ENCODE peak calls at places on chromosomes 16 and 17, in nine cellular contexts. I is psoas muscle; B is left lung; K is stomach; W is CD8-positive, alpha-beta memory T cell; N is neuronal stem cell; S is AG04450; C is right lobe of liver; V is ascending aorta. Y is an unnamed sample.

GRCh38 chr17:32877164-32877764 is 340 bp upstream of the MYO1D start:
- DNase-seq in N (peak; percentile 91), K (peak; percentile 96), B (peak; percentile 97), I (peak; percentile 93), V (peak; percentile 96), C (peak; percentile 95), W (peak; percentile 95), S (peak; percentile 23), Y (peak; percentile 88)

GRCh38 chr17:31269597-31269996 is 27.4 kb downstream of the OMG start:
- DNase-seq in N (no peak), V (peak; percentile 73), B (no peak), S (peak; percentile 91), C (no peak), W (no peak), I (no peak), K (no peak), Y (no peak)

GRCh38 chr17:74477411-74477810 is 11.0 kb downstream of the CD300A start:
- DNase-seq in K (no peak), W (no peak), N (no peak), C (no peak), S (no peak), I (no peak), B (no peak), V (no peak), Y (no peak)

GRCh38 chr16:75526032-75526790 is 9.7 kb downstream of the CHST5 start:
- DNase-seq in C (no peak), S (no peak), B (no peak), K (no peak), I (no peak), W (no peak), N (no peak), V (no peak), Y (no peak)

GRCh38 chr17:81331527-81332043 is 36.5 kb upstream of the SLC38A10 start:
- DNase-seq in W (no peak), K (no peak), C (no peak), I (no peak), S (no peak), N (no peak), V (no peak), B (peak; percentile 71), Y (no peak)

GRCh38 chr17:64094412-64094811 is 35.5 kb downstream of the ERN1 start:
- DNase-seq in B (no peak), V (no peak), N (no peak), K (no peak), I (no peak), S (no peak), W (no peak), C (no peak), Y (no peak)

GRCh38 chr16:1565083-1565805 is 31.8 kb downstream of the TMEM204 start:
- DNase-seq in K (no peak), W (no peak), B (no peak), N (no peak), V (no peak), I (no peak), S (no peak), C (no peak), Y (no peak)

GRCh38 chr16:31352344-31353115 is 2.4 kb upstream of the ITGAX start:
- DNase-seq in S (no peak), C (peak; percentile 58), I (no peak), W (no peak), B (peak; percentile 82), N (no peak), V (no peak), K (no peak), Y (no peak)

GRCh38 chr17:36611345-36612072 is 10.1 kb downstream of the MRM1 start:
- DNase-seq in V (no peak), C (no peak), S (peak; percentile 37), W (no peak), I (no peak), B (no peak), N (no peak), K (no peak), Y (no peak)

GRCh38 chr16:21628772-21629171 is 23.6 kb downstream of the IGSF6 start:
- DNase-seq in C (no peak), I (no peak), B (no peak), W (no peak), V (no peak), K (no peak), N (no peak), S (no peak), Y (no peak)

GRCh38 chr16:730666-731509 is 4.0 kb downstream of the HAGHL start:
- DNase-seq in W (no peak), S (no peak), C (no peak), K (no peak), I (no peak), N (no peak), V (no peak), B (peak; percentile 58), Y (no peak)

GRCh38 chr17:3879591-3880417 is 13.0 kb downstream of the CAMKK1 start:
- DNase-seq in S (no peak), V (no peak), C (no peak), N (no peak), W (no peak), B (no peak), K (no peak), I (no peak), Y (no peak)

GRCh38 chr17:49490271-49490670 is 4.8 kb upstream of the NGFR start:
- DNase-seq in W (no peak), V (no peak), N (no peak), I (no peak), K (no peak), S (no peak), B (no peak), C (no peak), Y (no peak)

GRCh38 chr17:17580662-17581470 is 10.6 kb downstream of the PEMT start:
- DNase-seq in I (no peak), W (no peak), S (no peak), V (no peak), B (no peak), C (peak; percentile 94), N (no peak), K (no peak), Y (no peak)

GRCh38 chr17:5069724-5070123 is 8.5 kb upstream of the ZFP3 start:
- DNase-seq in I (no peak), C (no peak), K (no peak), S (no peak), W (no peak), V (no peak), N (no peak), B (no peak), Y (no peak)

GRCh38 chr17:67448449-67448848 is 71.4 kb downstream of the PITPNC1 start:
- DNase-seq in W (no peak), V (no peak), B (no peak), S (no peak), N (no peak), I (no peak), C (no peak), K (no peak), Y (no peak)

GRCh38 chr17:67452681-67453554 is 75.8 kb downstream of the PITPNC1 start:
- DNase-seq in N (no peak), I (no peak), W (peak; percentile 78), K (no peak), S (no peak), V (peak; percentile 30), B (no peak), C (no peak), Y (no peak)

GRCh38 chr17:67449065-67449464 is 72.0 kb downstream of the PITPNC1 start:
- DNase-seq in B (no peak), K (no peak), N (no peak), W (no peak), S (no peak), C (no peak), V (no peak), I (no peak), Y (no peak)

GRCh38 chr17:67456103-67456502 is 79.0 kb downstream of the PITPNC1 start:
- DNase-seq in K (no peak), S (no peak), N (no peak), C (no peak), V (no peak), W (no peak), I (no peak), B (no peak), Y (no peak)

GRCh38 chr17:67449885-67450755 is 73.0 kb downstream of the PITPNC1 start:
- DNase-seq in N (no peak), K (no peak), B (no peak), S (no peak), W (peak; percentile 39), V (peak; percentile 31), C (no peak), I (no peak), Y (no peak)
- H3K27ac ChIP-seq in N (no peak overlapping the region), K (no peak overlapping the region), B (no peak overlapping the region), S (no peak overlapping the region), W (peak overlapping the region; percentile 22), V (no peak overlapping the region), C (no peak overlapping the region), I (no peak overlapping the region), Y (peak overlapping the region; percentile 46)

GRCh38 chr17:66791337-66791736 is 43.6 kb upstream of the CACNG5 start:
- DNase-seq in W (no peak), V (no peak), K (no peak), S (no peak), I (no peak), N (no peak), C (no peak), B (peak; percentile 78), Y (no peak)
- H3K27ac ChIP-seq in W (no peak overlapping the region), V (no peak overlapping the region), K (no peak overlapping the region), S (no peak overlapping the region), I (no peak overlapping the region), N (no peak overlapping the region), C (no peak overlapping the region), B (no peak overlapping the region), Y (no peak overlapping the region)

GRCh38 chr17:42181851-42182207 is 887 bp upstream of the KCNH4 start:
- DNase-seq in W (no peak), I (no peak), V (no peak), N (no peak), B (no peak), C (no peak), S (no peak), K (no peak), Y (no peak)

GRCh38 chr17:42183741-42184711 is 1.2 kb downstream of the HCRT start:
- DNase-seq in W (peak; percentile 73), K (peak; percentile 77), S (peak; percentile 21), C (peak; percentile 81), V (peak; percentile 79), N (peak; percentile 80), B (peak; percentile 95), I (peak; percentile 80), Y (peak; percentile 70)

GRCh38 chr17:42180922-42181850 is at the start of gene KCNH4:
- DNase-seq in B (peak; percentile 96), N (no peak), I (peak; percentile 79), C (peak; percentile 86), V (peak; percentile 82), S (peak; percentile 16), W (peak; percentile 65), K (peak; percentile 81), Y (peak; percentile 76)

GRCh38 chr17:42184717-42185496 is at the start of gene HCRT:
- DNase-seq in I (no peak), B (no peak), C (no peak), S (no peak), N (peak; percentile 21), V (no peak), K (no peak), W (no peak), Y (no peak)

GRCh38 chr17:42182927-42183734 is 2.1 kb downstream of the HCRT start:
- DNase-seq in I (no peak), B (no peak), N (no peak), W (no peak), C (no peak), V (no peak), K (no peak), S (peak; percentile 4), Y (no peak)
- H3K27ac ChIP-seq in I (no peak overlapping the region), B (peak overlapping the region; percentile 87), N (no peak overlapping the region), W (peak overlapping the region; percentile 68), C (no peak overlapping the region), V (no peak overlapping the region), K (no peak overlapping the region), S (no peak overlapping the region), Y (peak overlapping the region; percentile 42)

GRCh38 chr17:28705074-28705659 is 6.5 kb downstream of the PROCA1 start:
- DNase-seq in W (no peak), K (no peak), I (no peak), C (no peak), N (no peak), S (no peak), V (no peak), B (no peak), Y (no peak)
- H3K27ac ChIP-seq in W (no peak overlapping the region), K (no peak overlapping the region), I (no peak overlapping the region), C (no peak overlapping the region), N (no peak overlapping the region), S (peak overlapping the region; percentile 21), V (no peak overlapping the region), B (no peak overlapping the region), Y (no peak overlapping the region)